ENCODE peak calls at places on chromosomes 6 and 20, in seven cellular contexts. One of them, this sample, is unnamed.

GRCh38 chr20:17648782-17649730 is 33.0 kb downstream of the RRBP1 start:
- DNase-seq in cerebellum: peak
- DNase-seq in activated naive CD8-positive, alpha-beta T cell treated with anti-CD3 and anti-CD28 coated beads, Interleukin-2, amount 50 U/mL, for 24 hours: peak
- DNase-seq in ELR: peak
- DNase-seq in stimulated activated CD8-positive, alpha-beta memory T cell treated with anti-CD3 and anti-CD28 coated beads, Interleukin-12 subunit alpha, Interleukin-12 subunit beta, amount 100 ng/mL, for 1 hour: peak
- DNase-seq in tibial nerve: no peak
- DNase-seq in left ventricle myocardium superior: peak
- DNase-seq in this sample: no peak

GRCh38 chr6:161228911-161229591 is 44.8 kb downstream of the AGPAT4 start:
- DNase-seq in cerebellum: peak
- DNase-seq in activated naive CD8-positive, alpha-beta T cell treated with anti-CD3 and anti-CD28 coated beads, Interleukin-2, amount 50 U/mL, for 24 hours: no peak
- DNase-seq in ELR: peak
- DNase-seq in stimulated activated CD8-positive, alpha-beta memory T cell treated with anti-CD3 and anti-CD28 coated beads, Interleukin-12 subunit alpha, Interleukin-12 subunit beta, amount 100 ng/mL, for 1 hour: no peak
- DNase-seq in tibial nerve: no peak
- DNase-seq in left ventricle myocardium superior: no peak
- DNase-seq in this sample: no peak

GRCh38 chr6:106069478-106069877 is 16.7 kb upstream of the PRDM1 start:
- DNase-seq in cerebellum: peak
- DNase-seq in activated naive CD8-positive, alpha-beta T cell treated with anti-CD3 and anti-CD28 coated beads, Interleukin-2, amount 50 U/mL, for 24 hours: no peak
- DNase-seq in ELR: peak
- DNase-seq in stimulated activated CD8-positive, alpha-beta memory T cell treated with anti-CD3 and anti-CD28 coated beads, Interleukin-12 subunit alpha, Interleukin-12 subunit beta, amount 100 ng/mL, for 1 hour: no peak
- DNase-seq in tibial nerve: no peak
- DNase-seq in left ventricle myocardium superior: no peak
- DNase-seq in this sample: no peak

GRCh38 chr6:75108333-75108974 is 97.4 kb downstream of the COL12A1 start:
- DNase-seq in cerebellum: no peak
- DNase-seq in activated naive CD8-positive, alpha-beta T cell treated with anti-CD3 and anti-CD28 coated beads, Interleukin-2, amount 50 U/mL, for 24 hours: no peak
- DNase-seq in ELR: no peak
- DNase-seq in stimulated activated CD8-positive, alpha-beta memory T cell treated with anti-CD3 and anti-CD28 coated beads, Interleukin-12 subunit alpha, Interleukin-12 subunit beta, amount 100 ng/mL, for 1 hour: no peak
- DNase-seq in tibial nerve: no peak
- DNase-seq in left ventricle myocardium superior: no peak
- DNase-seq in this sample: no peak

GRCh38 chr20:55086421-55086820 is 611.0 kb downstream of the DOK5 start:
- DNase-seq in cerebellum: no peak
- DNase-seq in activated naive CD8-positive, alpha-beta T cell treated with anti-CD3 and anti-CD28 coated beads, Interleukin-2, amount 50 U/mL, for 24 hours: no peak
- DNase-seq in ELR: no peak
- DNase-seq in stimulated activated CD8-positive, alpha-beta memory T cell treated with anti-CD3 and anti-CD28 coated beads, Interleukin-12 subunit alpha, Interleukin-12 subunit beta, amount 100 ng/mL, for 1 hour: no peak
- DNase-seq in tibial nerve: no peak
- DNase-seq in left ventricle myocardium superior: no peak
- DNase-seq in this sample: no peak

GRCh38 chr6:21327326-21328140 is 266.0 kb upstream of the SOX4 start:
- DNase-seq in cerebellum: no peak
- DNase-seq in activated naive CD8-positive, alpha-beta T cell treated with anti-CD3 and anti-CD28 coated beads, Interleukin-2, amount 50 U/mL, for 24 hours: no peak
- DNase-seq in ELR: no peak
- DNase-seq in stimulated activated CD8-positive, alpha-beta memory T cell treated with anti-CD3 and anti-CD28 coated beads, Interleukin-12 subunit alpha, Interleukin-12 subunit beta, amount 100 ng/mL, for 1 hour: no peak
- DNase-seq in tibial nerve: no peak
- DNase-seq in left ventricle myocardium superior: no peak
- DNase-seq in this sample: no peak

GRCh38 chr6:158759966-158760617 is 59.1 kb downstream of the EZR start:
- DNase-seq in cerebellum: no peak
- DNase-seq in activated naive CD8-positive, alpha-beta T cell treated with anti-CD3 and anti-CD28 coated beads, Interleukin-2, amount 50 U/mL, for 24 hours: no peak
- DNase-seq in ELR: no peak
- DNase-seq in stimulated activated CD8-positive, alpha-beta memory T cell treated with anti-CD3 and anti-CD28 coated beads, Interleukin-12 subunit alpha, Interleukin-12 subunit beta, amount 100 ng/mL, for 1 hour: no peak
- DNase-seq in tibial nerve: no peak
- DNase-seq in left ventricle myocardium superior: no peak
- DNase-seq in this sample: no peak

GRCh38 chr6:148507774-148508173 is 165.1 kb downstream of the SASH1 start:
- DNase-seq in cerebellum: no peak
- DNase-seq in activated naive CD8-positive, alpha-beta T cell treated with anti-CD3 and anti-CD28 coated beads, Interleukin-2, amount 50 U/mL, for 24 hours: no peak
- DNase-seq in ELR: peak
- DNase-seq in stimulated activated CD8-positive, alpha-beta memory T cell treated with anti-CD3 and anti-CD28 coated beads, Interleukin-12 subunit alpha, Interleukin-12 subunit beta, amount 100 ng/mL, for 1 hour: no peak
- DNase-seq in tibial nerve: no peak
- DNase-seq in left ventricle myocardium superior: no peak
- DNase-seq in this sample: no peak

GRCh38 chr6:133352046-133352445 is 110.9 kb downstream of the EYA4 start:
- DNase-seq in cerebellum: no peak
- DNase-seq in activated naive CD8-positive, alpha-beta T cell treated with anti-CD3 and anti-CD28 coated beads, Interleukin-2, amount 50 U/mL, for 24 hours: no peak
- DNase-seq in ELR: no peak
- DNase-seq in stimulated activated CD8-positive, alpha-beta memory T cell treated with anti-CD3 and anti-CD28 coated beads, Interleukin-12 subunit alpha, Interleukin-12 subunit beta, amount 100 ng/mL, for 1 hour: no peak
- DNase-seq in tibial nerve: no peak
- DNase-seq in left ventricle myocardium superior: no peak
- DNase-seq in this sample: no peak

GRCh38 chr6:116881236-116881635 is 4.2 kb downstream of the RFX6 start:
- DNase-seq in cerebellum: no peak
- DNase-seq in activated naive CD8-positive, alpha-beta T cell treated with anti-CD3 and anti-CD28 coated beads, Interleukin-2, amount 50 U/mL, for 24 hours: no peak
- DNase-seq in ELR: peak
- DNase-seq in stimulated activated CD8-positive, alpha-beta memory T cell treated with anti-CD3 and anti-CD28 coated beads, Interleukin-12 subunit alpha, Interleukin-12 subunit beta, amount 100 ng/mL, for 1 hour: no peak
- DNase-seq in tibial nerve: no peak
- DNase-seq in left ventricle myocardium superior: no peak
- DNase-seq in this sample: no peak

GRCh38 chr6:106128981-106129761 is 43.0 kb downstream of the PRDM1 start:
- DNase-seq in cerebellum: no peak
- DNase-seq in activated naive CD8-positive, alpha-beta T cell treated with anti-CD3 and anti-CD28 coated beads, Interleukin-2, amount 50 U/mL, for 24 hours: no peak
- DNase-seq in ELR: peak
- DNase-seq in stimulated activated CD8-positive, alpha-beta memory T cell treated with anti-CD3 and anti-CD28 coated beads, Interleukin-12 subunit alpha, Interleukin-12 subunit beta, amount 100 ng/mL, for 1 hour: no peak
- DNase-seq in tibial nerve: no peak
- DNase-seq in left ventricle myocardium superior: no peak
- DNase-seq in this sample: no peak

GRCh38 chr6:53347921-53348435 is 772 bp downstream of the ELOVL5 start:
- DNase-seq in cerebellum: peak
- DNase-seq in activated naive CD8-positive, alpha-beta T cell treated with anti-CD3 and anti-CD28 coated beads, Interleukin-2, amount 50 U/mL, for 24 hours: peak
- DNase-seq in ELR: peak
- DNase-seq in stimulated activated CD8-positive, alpha-beta memory T cell treated with anti-CD3 and anti-CD28 coated beads, Interleukin-12 subunit alpha, Interleukin-12 subunit beta, amount 100 ng/mL, for 1 hour: no peak
- DNase-seq in tibial nerve: peak
- DNase-seq in left ventricle myocardium superior: peak
- DNase-seq in this sample: no peak

GRCh38 chr6:158057213-158057987 is 75.7 kb downstream of the SYNJ2 start:
- DNase-seq in cerebellum: no peak
- DNase-seq in activated naive CD8-positive, alpha-beta T cell treated with anti-CD3 and anti-CD28 coated beads, Interleukin-2, amount 50 U/mL, for 24 hours: peak
- DNase-seq in ELR: peak
- DNase-seq in stimulated activated CD8-positive, alpha-beta memory T cell treated with anti-CD3 and anti-CD28 coated beads, Interleukin-12 subunit alpha, Interleukin-12 subunit beta, amount 100 ng/mL, for 1 hour: no peak
- DNase-seq in tibial nerve: no peak
- DNase-seq in left ventricle myocardium superior: no peak
- DNase-seq in this sample: no peak

GRCh38 chr6:98769546-98769945 is 64.8 kb upstream of the POU3F2 start:
- DNase-seq in cerebellum: no peak
- DNase-seq in activated naive CD8-positive, alpha-beta T cell treated with anti-CD3 and anti-CD28 coated beads, Interleukin-2, amount 50 U/mL, for 24 hours: no peak
- DNase-seq in ELR: peak
- DNase-seq in stimulated activated CD8-positive, alpha-beta memory T cell treated with anti-CD3 and anti-CD28 coated beads, Interleukin-12 subunit alpha, Interleukin-12 subunit beta, amount 100 ng/mL, for 1 hour: no peak
- DNase-seq in tibial nerve: no peak
- DNase-seq in left ventricle myocardium superior: no peak
- DNase-seq in this sample: no peak

GRCh38 chr20:31608256-31608980 is 3.3 kb downstream of the ID1 start:
- DNase-seq in cerebellum: no peak
- DNase-seq in activated naive CD8-positive, alpha-beta T cell treated with anti-CD3 and anti-CD28 coated beads, Interleukin-2, amount 50 U/mL, for 24 hours: no peak
- DNase-seq in ELR: peak
- DNase-seq in stimulated activated CD8-positive, alpha-beta memory T cell treated with anti-CD3 and anti-CD28 coated beads, Interleukin-12 subunit alpha, Interleukin-12 subunit beta, amount 100 ng/mL, for 1 hour: no peak
- DNase-seq in tibial nerve: peak
- DNase-seq in left ventricle myocardium superior: peak
- DNase-seq in this sample: no peak

GRCh38 chr6:146545608-146546007 is 2.0 kb downstream of the RAB32 start:
- DNase-seq in cerebellum: no peak
- DNase-seq in activated naive CD8-positive, alpha-beta T cell treated with anti-CD3 and anti-CD28 coated beads, Interleukin-2, amount 50 U/mL, for 24 hours: no peak
- DNase-seq in ELR: peak
- DNase-seq in stimulated activated CD8-positive, alpha-beta memory T cell treated with anti-CD3 and anti-CD28 coated beads, Interleukin-12 subunit alpha, Interleukin-12 subunit beta, amount 100 ng/mL, for 1 hour: no peak
- DNase-seq in tibial nerve: no peak
- DNase-seq in left ventricle myocardium superior: no peak
- DNase-seq in this sample: no peak

GRCh38 chr20:419556-420168 is 11.6 kb downstream of the RBCK1 start:
- DNase-seq in cerebellum: no peak
- DNase-seq in activated naive CD8-positive, alpha-beta T cell treated with anti-CD3 and anti-CD28 coated beads, Interleukin-2, amount 50 U/mL, for 24 hours: no peak
- DNase-seq in ELR: no peak
- DNase-seq in stimulated activated CD8-positive, alpha-beta memory T cell treated with anti-CD3 and anti-CD28 coated beads, Interleukin-12 subunit alpha, Interleukin-12 subunit beta, amount 100 ng/mL, for 1 hour: no peak
- DNase-seq in tibial nerve: no peak
- DNase-seq in left ventricle myocardium superior: no peak
- DNase-seq in this sample: no peak

GRCh38 chr20:40639132-40639531 is 49.9 kb downstream of the MAFB start:
- DNase-seq in cerebellum: no peak
- DNase-seq in activated naive CD8-positive, alpha-beta T cell treated with anti-CD3 and anti-CD28 coated beads, Interleukin-2, amount 50 U/mL, for 24 hours: no peak
- DNase-seq in ELR: no peak
- DNase-seq in stimulated activated CD8-positive, alpha-beta memory T cell treated with anti-CD3 and anti-CD28 coated beads, Interleukin-12 subunit alpha, Interleukin-12 subunit beta, amount 100 ng/mL, for 1 hour: no peak
- DNase-seq in tibial nerve: no peak
- DNase-seq in left ventricle myocardium superior: no peak
- DNase-seq in this sample: no peak